ENCODE peak calls at places on chromosomes 2 and 18, in six cellular contexts. One of them, this sample, is unnamed.

GRCh38 chr2:208062113-208062512 is 36.8 kb upstream of the PLEKHM3 start:
- DNase-seq in choroid plexus epithelial cell: peak
- DNase-seq in neural progenitor cell: peak
- DNase-seq in astrocyte of the spinal cord: peak
- DNase-seq in CD8-positive, alpha-beta T cell: no peak
- DNase-seq in progenitor cell of endocrine pancreas: no peak
- DNase-seq in this sample: peak

GRCh38 chr18:13560306-13560705 is 166.1 kb downstream of the FAM210A start:
- DNase-seq in choroid plexus epithelial cell: no peak
- DNase-seq in astrocyte of the spinal cord: no peak
- DNase-seq in CD8-positive, alpha-beta T cell: no peak
- DNase-seq in neural progenitor cell: no peak
- DNase-seq in progenitor cell of endocrine pancreas: no peak
- DNase-seq in this sample: no peak

GRCh38 chr2:241020629-241021190 is 22.3 kb downstream of the SNED1 start:
- DNase-seq in CD8-positive, alpha-beta T cell: no peak
- DNase-seq in progenitor cell of endocrine pancreas: no peak
- DNase-seq in neural progenitor cell: no peak
- DNase-seq in choroid plexus epithelial cell: no peak
- DNase-seq in astrocyte of the spinal cord: no peak
- DNase-seq in this sample: no peak

GRCh38 chr2:26584191-26584590 is 57.0 kb downstream of the CIB4 start:
- DNase-seq in neural progenitor cell: no peak
- DNase-seq in progenitor cell of endocrine pancreas: no peak
- DNase-seq in CD8-positive, alpha-beta T cell: no peak
- DNase-seq in astrocyte of the spinal cord: no peak
- DNase-seq in choroid plexus epithelial cell: no peak
- DNase-seq in this sample: no peak

GRCh38 chr2:17442334-17442733 is 75.9 kb downstream of the RAD51AP2 start:
- DNase-seq in progenitor cell of endocrine pancreas: no peak
- DNase-seq in choroid plexus epithelial cell: peak
- DNase-seq in neural progenitor cell: no peak
- DNase-seq in astrocyte of the spinal cord: peak
- DNase-seq in CD8-positive, alpha-beta T cell: no peak
- DNase-seq in this sample: no peak

GRCh38 chr2:28633739-28634138 is 117.9 kb upstream of the PPP1CB start:
- DNase-seq in neural progenitor cell: peak
- DNase-seq in progenitor cell of endocrine pancreas: no peak
- DNase-seq in CD8-positive, alpha-beta T cell: no peak
- DNase-seq in choroid plexus epithelial cell: peak
- DNase-seq in astrocyte of the spinal cord: peak
- DNase-seq in this sample: peak

GRCh38 chr2:197873293-197873701 is 68.9 kb downstream of the PLCL1 start:
- DNase-seq in CD8-positive, alpha-beta T cell: no peak
- DNase-seq in progenitor cell of endocrine pancreas: no peak
- DNase-seq in choroid plexus epithelial cell: peak
- DNase-seq in neural progenitor cell: peak
- DNase-seq in astrocyte of the spinal cord: peak
- DNase-seq in this sample: no peak

GRCh38 chr2:10196275-10196892 is 73.8 kb downstream of the RRM2 start:
- DNase-seq in CD8-positive, alpha-beta T cell: no peak
- DNase-seq in astrocyte of the spinal cord: no peak
- DNase-seq in neural progenitor cell: no peak
- DNase-seq in progenitor cell of endocrine pancreas: no peak
- DNase-seq in choroid plexus epithelial cell: no peak
- DNase-seq in this sample: no peak

GRCh38 chr18:63111549-63112402 is 207.8 kb downstream of the BCL2 start:
- DNase-seq in progenitor cell of endocrine pancreas: no peak
- DNase-seq in neural progenitor cell: no peak
- DNase-seq in CD8-positive, alpha-beta T cell: no peak
- DNase-seq in astrocyte of the spinal cord: no peak
- DNase-seq in choroid plexus epithelial cell: peak
- DNase-seq in this sample: peak

GRCh38 chr2:217996345-217996744 is 6.5 kb downstream of the TNS1 start:
- DNase-seq in CD8-positive, alpha-beta T cell: no peak
- DNase-seq in neural progenitor cell: no peak
- DNase-seq in progenitor cell of endocrine pancreas: no peak
- DNase-seq in choroid plexus epithelial cell: peak
- DNase-seq in astrocyte of the spinal cord: peak
- DNase-seq in this sample: peak

GRCh38 chr2:217520361-217521010 is 482.3 kb downstream of the TNS1 start:
- DNase-seq in astrocyte of the spinal cord: no peak
- DNase-seq in neural progenitor cell: no peak
- DNase-seq in choroid plexus epithelial cell: peak
- DNase-seq in progenitor cell of endocrine pancreas: no peak
- DNase-seq in CD8-positive, alpha-beta T cell: no peak
- DNase-seq in this sample: no peak

GRCh38 chr2:79530443-79530842 is 17.6 kb downstream of the CTNNA2 start:
- DNase-seq in progenitor cell of endocrine pancreas: no peak
- DNase-seq in astrocyte of the spinal cord: peak
- DNase-seq in choroid plexus epithelial cell: no peak
- DNase-seq in neural progenitor cell: peak
- DNase-seq in CD8-positive, alpha-beta T cell: no peak
- DNase-seq in this sample: no peak

GRCh38 chr2:238872026-238872425 is 24.1 kb downstream of the TWIST2 start:
- DNase-seq in neural progenitor cell: no peak
- DNase-seq in CD8-positive, alpha-beta T cell: no peak
- DNase-seq in progenitor cell of endocrine pancreas: no peak
- DNase-seq in astrocyte of the spinal cord: no peak
- DNase-seq in choroid plexus epithelial cell: no peak
- DNase-seq in this sample: no peak

GRCh38 chr2:238873401-238873801 is 25.5 kb downstream of the TWIST2 start:
- DNase-seq in CD8-positive, alpha-beta T cell: no peak
- DNase-seq in astrocyte of the spinal cord: no peak
- DNase-seq in progenitor cell of endocrine pancreas: no peak
- DNase-seq in neural progenitor cell: no peak
- DNase-seq in choroid plexus epithelial cell: no peak
- DNase-seq in this sample: no peak

GRCh38 chr2:238873841-238874240 is 26.0 kb downstream of the TWIST2 start:
- DNase-seq in neural progenitor cell: no peak
- DNase-seq in choroid plexus epithelial cell: no peak
- DNase-seq in astrocyte of the spinal cord: no peak
- DNase-seq in progenitor cell of endocrine pancreas: no peak
- DNase-seq in CD8-positive, alpha-beta T cell: no peak
- DNase-seq in this sample: no peak

GRCh38 chr2:238874330-238875050 is 26.6 kb downstream of the TWIST2 start:
- DNase-seq in progenitor cell of endocrine pancreas: no peak
- DNase-seq in choroid plexus epithelial cell: no peak
- DNase-seq in astrocyte of the spinal cord: no peak
- DNase-seq in CD8-positive, alpha-beta T cell: no peak
- DNase-seq in neural progenitor cell: no peak
- DNase-seq in this sample: no peak

DNA sequence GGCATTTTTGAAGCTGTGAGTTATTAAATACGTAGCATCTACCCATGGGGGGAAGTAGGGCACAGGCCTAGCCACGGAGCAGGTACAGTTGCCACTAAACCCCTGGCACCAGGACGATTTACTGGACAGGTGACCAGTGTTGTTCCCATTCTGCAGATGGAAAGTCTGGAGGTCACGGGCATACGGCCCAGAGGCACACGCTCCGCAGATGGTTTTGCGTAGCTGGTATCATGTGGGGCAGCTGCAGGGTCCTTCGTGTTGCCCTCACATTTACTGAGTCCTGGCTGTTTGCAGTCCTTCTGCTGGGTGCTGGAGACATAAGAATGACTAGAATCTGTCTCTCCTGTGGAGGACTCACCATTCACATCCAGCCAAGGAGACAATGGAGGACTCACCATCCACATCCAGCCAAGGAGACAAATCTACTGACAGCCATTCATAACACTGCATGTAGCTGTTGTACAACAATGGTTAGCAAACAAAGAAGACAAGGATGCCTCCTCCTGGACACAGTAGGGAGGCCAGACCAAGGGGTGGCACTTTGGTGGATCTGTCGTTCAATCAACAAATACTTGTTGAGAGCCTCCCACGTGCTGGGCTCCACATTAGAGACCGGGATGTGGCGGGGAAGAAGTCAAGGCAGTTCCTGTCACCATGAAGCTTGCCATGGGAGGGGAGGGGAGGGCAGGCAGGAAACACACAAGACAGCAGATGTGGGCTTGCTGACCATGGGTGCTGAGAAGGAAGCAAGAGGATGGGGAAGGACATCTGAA is 24.9 kb downstream of the TWIST2 start:
- DNase-seq in CD8-positive, alpha-beta T cell: no peak
- DNase-seq in astrocyte of the spinal cord: no peak
- DNase-seq in choroid plexus epithelial cell: no peak
- DNase-seq in progenitor cell of endocrine pancreas: no peak
- DNase-seq in neural progenitor cell: no peak
- DNase-seq in this sample: no peak
- TF ChIP-seq CTCF in CD8-positive, alpha-beta T cell: no peak
- TF ChIP-seq CTCF in astrocyte of the spinal cord: no peak
- TF ChIP-seq CTCF in choroid plexus epithelial cell: no peak
- TF ChIP-seq CTCF in progenitor cell of endocrine pancreas: no peak
- TF ChIP-seq CTCF in neural progenitor cell: no peak
- TF ChIP-seq CTCF in this sample: no peak

GRCh38 chr2:44974064-44974715 is 32.7 kb downstream of the SIX3 start:
- DNase-seq in astrocyte of the spinal cord: no peak
- DNase-seq in choroid plexus epithelial cell: peak
- DNase-seq in neural progenitor cell: peak
- DNase-seq in CD8-positive, alpha-beta T cell: no peak
- DNase-seq in progenitor cell of endocrine pancreas: no peak
- DNase-seq in this sample: peak
- TF ChIP-seq CTCF in astrocyte of the spinal cord: peak
- TF ChIP-seq CTCF in choroid plexus epithelial cell: peak
- TF ChIP-seq CTCF in neural progenitor cell: peak
- TF ChIP-seq CTCF in CD8-positive, alpha-beta T cell: no peak
- TF ChIP-seq CTCF in progenitor cell of endocrine pancreas: peak
- TF ChIP-seq CTCF in this sample: no peak

DNA sequence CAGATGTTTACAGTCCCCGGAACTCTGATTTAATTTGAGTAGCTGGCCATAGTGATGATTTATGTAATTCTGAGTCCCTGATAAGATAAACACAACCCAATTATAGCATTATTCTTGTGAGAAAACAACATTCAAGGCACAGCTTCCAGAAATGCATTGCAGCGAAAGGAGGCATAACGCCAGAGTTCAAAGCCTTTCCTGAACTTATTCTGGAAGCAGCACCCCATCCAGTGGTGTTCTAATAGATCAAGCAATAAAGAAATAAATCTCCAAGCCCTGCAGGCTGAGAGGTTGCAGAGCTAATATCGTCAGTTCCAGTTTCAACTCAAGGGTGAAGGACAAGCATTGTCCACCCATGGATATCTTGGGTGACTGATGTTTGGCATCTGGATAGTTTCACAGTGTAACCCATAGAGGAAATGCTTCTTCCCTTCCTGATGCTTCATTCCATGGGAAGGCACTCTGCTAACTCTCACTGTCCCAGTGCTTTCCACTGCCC is 18.8 kb downstream of the CDH2 start:
- DNase-seq in progenitor cell of endocrine pancreas: no peak
- DNase-seq in choroid plexus epithelial cell: peak
- DNase-seq in neural progenitor cell: no peak
- DNase-seq in astrocyte of the spinal cord: no peak
- DNase-seq in CD8-positive, alpha-beta T cell: no peak
- DNase-seq in this sample: no peak
- TF ChIP-seq CTCF in progenitor cell of endocrine pancreas: no peak
- TF ChIP-seq CTCF in choroid plexus epithelial cell: peak
- TF ChIP-seq CTCF in neural progenitor cell: no peak
- TF ChIP-seq CTCF in astrocyte of the spinal cord: no peak
- TF ChIP-seq CTCF in CD8-positive, alpha-beta T cell: no peak
- TF ChIP-seq CTCF in this sample: no peak

GRCh38 chr2:238061310-238062202 is 755 bp downstream of the SCLY start:
- DNase-seq in choroid plexus epithelial cell: peak
- DNase-seq in CD8-positive, alpha-beta T cell: no peak
- DNase-seq in astrocyte of the spinal cord: peak
- DNase-seq in neural progenitor cell: peak
- DNase-seq in progenitor cell of endocrine pancreas: no peak
- DNase-seq in this sample: peak
- TF ChIP-seq CTCF in choroid plexus epithelial cell: no peak
- TF ChIP-seq CTCF in CD8-positive, alpha-beta T cell: no peak
- TF ChIP-seq CTCF in astrocyte of the spinal cord: no peak
- TF ChIP-seq CTCF in neural progenitor cell: no peak
- TF ChIP-seq CTCF in progenitor cell of endocrine pancreas: no peak
- TF ChIP-seq CTCF in this sample: no peak

DNA sequence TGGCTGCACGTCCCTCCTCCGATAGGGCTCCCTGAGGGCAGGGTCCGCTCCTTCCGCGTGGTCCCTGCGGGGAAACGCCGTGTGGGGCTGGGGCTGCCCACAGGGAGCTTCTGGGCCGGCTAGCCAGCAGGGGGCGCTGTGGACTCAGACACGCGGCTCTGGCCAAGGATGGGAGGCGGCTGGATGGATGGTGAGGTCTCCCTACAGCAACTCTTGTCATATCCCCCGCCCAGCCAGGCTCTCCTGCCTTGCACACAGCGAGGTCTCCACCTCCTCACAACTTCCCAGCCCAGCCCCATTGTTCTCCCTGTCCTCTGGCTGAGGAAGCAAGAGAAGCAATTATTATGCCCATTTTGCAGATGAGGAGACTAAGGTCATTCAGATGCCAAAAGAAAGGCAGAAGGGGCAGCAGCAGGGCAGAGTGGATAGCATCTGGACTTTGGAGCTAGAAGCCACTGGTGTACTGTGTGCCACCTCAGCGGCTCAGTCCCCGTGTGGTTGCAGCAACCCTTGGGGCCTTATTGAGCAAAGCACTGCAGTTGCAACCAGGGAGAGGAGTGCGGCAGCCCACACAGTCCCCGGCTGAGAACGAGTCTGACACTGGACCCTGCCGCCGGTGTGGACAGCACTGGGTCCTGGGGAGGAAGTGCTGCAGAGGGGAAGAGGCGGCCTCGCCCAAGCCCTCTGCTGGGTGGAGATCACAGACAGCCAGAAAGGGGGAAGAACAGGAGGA is 99.0 kb downstream of the ZFP36L2 start:
- DNase-seq in progenitor cell of endocrine pancreas: no peak
- DNase-seq in choroid plexus epithelial cell: peak
- DNase-seq in neural progenitor cell: peak
- DNase-seq in astrocyte of the spinal cord: no peak
- DNase-seq in CD8-positive, alpha-beta T cell: peak
- DNase-seq in this sample: peak
- TF ChIP-seq CTCF in progenitor cell of endocrine pancreas: peak
- TF ChIP-seq CTCF in choroid plexus epithelial cell: peak
- TF ChIP-seq CTCF in neural progenitor cell: peak
- TF ChIP-seq CTCF in astrocyte of the spinal cord: peak
- TF ChIP-seq CTCF in CD8-positive, alpha-beta T cell: peak
- TF ChIP-seq CTCF in this sample: peak

DNA sequence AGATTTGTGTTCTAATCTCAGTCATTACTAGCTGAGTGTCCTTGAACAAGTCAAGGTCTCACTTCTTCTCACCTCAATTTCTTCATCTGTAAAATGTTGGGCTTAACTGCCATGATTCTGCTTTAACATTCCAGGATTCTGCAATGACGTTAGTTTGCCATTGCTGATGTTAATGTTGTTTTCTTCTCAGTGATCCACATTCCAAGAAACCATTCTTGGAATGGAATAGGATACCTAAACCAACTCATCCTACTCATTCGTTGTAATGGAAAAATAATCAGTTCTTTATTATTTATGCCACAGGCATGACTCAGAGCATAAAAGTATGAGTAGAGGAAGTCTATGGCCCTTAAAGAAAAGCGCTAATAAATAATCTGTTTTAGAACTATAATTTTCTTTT is 140.2 kb upstream of the ETAA1 start:
- DNase-seq in neural progenitor cell: no peak
- DNase-seq in CD8-positive, alpha-beta T cell: no peak
- DNase-seq in progenitor cell of endocrine pancreas: no peak
- DNase-seq in astrocyte of the spinal cord: peak
- DNase-seq in choroid plexus epithelial cell: peak
- DNase-seq in this sample: no peak
- TF ChIP-seq CTCF in neural progenitor cell: no peak
- TF ChIP-seq CTCF in CD8-positive, alpha-beta T cell: no peak
- TF ChIP-seq CTCF in progenitor cell of endocrine pancreas: no peak
- TF ChIP-seq CTCF in astrocyte of the spinal cord: no peak
- TF ChIP-seq CTCF in choroid plexus epithelial cell: no peak
- TF ChIP-seq CTCF in this sample: no peak